ENCODE peak calls at places on chromosomes 6 and 20, in five cellular contexts. Q is globus pallidus, Z is H54, O is left cardiac atrium, Y is heart left ventricle. F is an unnamed sample.

GRCh38 chr6:144285798-144286502 is 815 bp downstream of the UTRN start:
- DNase-seq in Q (peak), Z (peak), O (peak), Y (peak), F (peak)

GRCh38 chr6:123829302-123829953 is 25.8 kb downstream of the NKAIN2 start:
- DNase-seq in Q (no peak), Z (no peak), O (no peak), Y (no peak), F (no peak)

GRCh38 chr20:52295556-52295955 is 104.0 kb upstream of the ZFP64 start:
- DNase-seq in Q (no peak), Z (no peak), O (no peak), Y (no peak), F (no peak)

GRCh38 chr6:12637960-12638641 is 78.5 kb upstream of the PHACTR1 start:
- DNase-seq in Q (peak), Z (peak), O (peak), Y (peak), F (no peak)

GRCh38 chr6:69820018-69820417 is 23.2 kb upstream of the LMBRD1 start:
- DNase-seq in Q (no peak), Z (no peak), O (no peak), Y (no peak), F (no peak)

GRCh38 chr6:122798099-122798641 is 9.1 kb downstream of the SMPDL3A start:
- DNase-seq in Q (no peak), Z (peak), O (no peak), Y (no peak), F (peak)

GRCh38 chr6:121897337-121897760 is 461.9 kb downstream of the GJA1 start:
- DNase-seq in Q (peak), Z (no peak), O (no peak), Y (no peak), F (no peak)

GRCh38 chr20:22312744-22313346 is 271.5 kb downstream of the FOXA2 start:
- DNase-seq in Q (peak), Z (no peak), O (peak), Y (no peak), F (no peak)

GRCh38 chr6:106749611-106750010 is 120.2 kb downstream of the QRSL1 start:
- DNase-seq in Q (no peak), Z (no peak), O (no peak), Y (no peak), F (no peak)

GRCh38 chr6:41767112-41767946 is 12.4 kb downstream of the FRS3 start:
- DNase-seq in Q (no peak), Z (peak), O (peak), Y (peak), F (no peak)

GRCh38 chr6:158219229-158219628 is 51.1 kb downstream of the GTF2H5 start:
- DNase-seq in Q (no peak), Z (peak), O (no peak), Y (no peak), F (no peak)

GRCh38 chr20:62155428-62156253 is 12.1 kb downstream of the SS18L1 start:
- DNase-seq in Q (no peak), Z (no peak), O (no peak), Y (no peak), F (no peak)

GRCh38 chr6:43113431-43114260 is 37.5 kb downstream of the PTK7 start:
- DNase-seq in Q (no peak), Z (no peak), O (no peak), Y (no peak), F (no peak)

GRCh38 chr20:15674253-15675145 is 898.7 kb downstream of the KIF16B start:
- DNase-seq in Q (no peak), Z (no peak), O (no peak), Y (no peak), F (no peak)

GRCh38 chr6:107607109-107607508 is 117.2 kb downstream of the SOBP start:
- DNase-seq in Q (no peak), Z (no peak), O (peak), Y (peak), F (no peak)

GRCh38 chr20:37758332-37758731 is 64.5 kb downstream of the CTNNBL1 start:
- DNase-seq in Q (no peak), Z (no peak), O (peak), Y (no peak), F (no peak)

GRCh38 chr20:61980647-61981583 is 84.8 kb downstream of the TAF4 start:
- DNase-seq in Q (no peak), Z (peak), O (peak), Y (no peak), F (peak)

GRCh38 chr6:130933712-130934200 is 106.5 kb downstream of the SMLR1 start:
- DNase-seq in Q (peak), Z (no peak), O (no peak), Y (no peak), F (no peak)

GRCh38 chr6:110800181-110800838 is 15.0 kb downstream of the CDK19 start:
- DNase-seq in Q (no peak), Z (no peak), O (no peak), Y (no peak), F (no peak)

GRCh38 chr6:24899647-24900325 is 36.0 kb downstream of the RIPOR2 start:
- DNase-seq in Q (no peak), Z (no peak), O (no peak), Y (no peak), F (no peak)

GRCh38 chr20:51259455-51259854 is 236.5 kb upstream of the KCNG1 start:
- DNase-seq in Q (no peak), Z (no peak), O (no peak), Y (no peak), F (no peak)

GRCh38 chr20:43963872-43964791 is 49.5 kb downstream of the TOX2 start:
- DNase-seq in Q (no peak), Z (no peak), O (peak), Y (peak), F (no peak)

GRCh38 chr20:17928211-17928611 is 40.4 kb downstream of the SNX5 start:
- DNase-seq in Q (no peak), Z (no peak), O (no peak), Y (no peak), F (no peak)

GRCh38 chr20:62623488-62624324 is 18.6 kb upstream of the SLCO4A1 start:
- DNase-seq in Q (no peak), Z (peak), O (peak), Y (peak), F (peak)

GRCh38 chr6:122953766-122954165 is 42.3 kb upstream of the CLVS2 start:
- DNase-seq in Q (no peak), Z (no peak), O (no peak), Y (no peak), F (no peak)

GRCh38 chr6:71665931-71666330 is 220.4 kb upstream of the RIMS1 start:
- DNase-seq in Q (no peak), Z (no peak), O (no peak), Y (no peak), F (no peak)

GRCh38 chr20:47316776-47317126 is 39.7 kb downstream of the ZMYND8 start:
- DNase-seq in Q (no peak), Z (no peak), O (no peak), Y (no peak), F (no peak)

GRCh38 chr6:7671076-7671475 is 54.8 kb upstream of the BMP6 start:
- DNase-seq in Q (no peak), Z (peak), O (no peak), Y (no peak), F (no peak)

GRCh38 chr20:63765082-63765873 is 25.7 kb downstream of the SLC2A4RG start:
- DNase-seq in Q (no peak), Z (no peak), O (no peak), Y (no peak), F (no peak)

GRCh38 chr6:35486005-35486925 is 10.6 kb downstream of the TEAD3 start:
- DNase-seq in Q (no peak), Z (no peak), O (peak), Y (no peak), F (no peak)

GRCh38 chr6:137637161-137637560 is 143.0 kb upstream of the OLIG3 start:
- DNase-seq in Q (no peak), Z (peak), O (no peak), Y (no peak), F (peak)